ENCODE peak calls at places on chromosome 15, in nine cellular contexts. One of them, this sample, is unnamed.
A peak's percentile ranks its signal among the peaks of the same experiment; 100 is the strongest.

GRCh38 chr15:77907824-77908751 is 169.4 kb downstream of the TBC1D2B start:
- DNase-seq in AG09309: no peak
- DNase-seq in CD8-positive, alpha-beta T cell: peak; percentile 28
- DNase-seq in neural crest cell: no peak
- DNase-seq in BJ: no peak
- DNase-seq in lower leg skin: peak; percentile 84
- DNase-seq in cardiac fibroblast: peak; percentile 26
- DNase-seq in nephron progenitor cell: no peak
- DNase-seq in right lobe of liver: peak; percentile 71
- DNase-seq in this sample: no peak

GRCh38 chr15:58513681-58514336 is 82.0 kb downstream of the LIPC start:
- DNase-seq in AG09309: no peak
- DNase-seq in CD8-positive, alpha-beta T cell: no peak
- DNase-seq in neural crest cell: no peak
- DNase-seq in BJ: no peak
- DNase-seq in lower leg skin: peak; percentile 86
- DNase-seq in cardiac fibroblast: no peak
- DNase-seq in nephron progenitor cell: no peak
- DNase-seq in right lobe of liver: no peak
- DNase-seq in this sample: no peak

GRCh38 chr15:62847900-62848489 is 194.6 kb upstream of the TPM1 start:
- DNase-seq in AG09309: no peak
- DNase-seq in CD8-positive, alpha-beta T cell: peak; percentile 10
- DNase-seq in neural crest cell: peak; percentile 44
- DNase-seq in BJ: no peak
- DNase-seq in lower leg skin: peak; percentile 90
- DNase-seq in cardiac fibroblast: peak; percentile 77
- DNase-seq in nephron progenitor cell: peak; percentile 63
- DNase-seq in right lobe of liver: peak; percentile 79
- DNase-seq in this sample: peak; percentile 23

GRCh38 chr15:33535135-33535534 is 224.4 kb downstream of the RYR3 start:
- DNase-seq in AG09309: no peak
- DNase-seq in CD8-positive, alpha-beta T cell: no peak
- DNase-seq in neural crest cell: no peak
- DNase-seq in BJ: no peak
- DNase-seq in lower leg skin: no peak
- DNase-seq in cardiac fibroblast: no peak
- DNase-seq in nephron progenitor cell: no peak
- DNase-seq in right lobe of liver: no peak
- DNase-seq in this sample: no peak

GRCh38 chr15:75152382-75153079 is 49.2 kb upstream of the C15orf39 start:
- DNase-seq in AG09309: no peak
- DNase-seq in CD8-positive, alpha-beta T cell: no peak
- DNase-seq in neural crest cell: no peak
- DNase-seq in BJ: no peak
- DNase-seq in lower leg skin: peak; percentile 69
- DNase-seq in cardiac fibroblast: no peak
- DNase-seq in nephron progenitor cell: no peak
- DNase-seq in right lobe of liver: no peak
- DNase-seq in this sample: no peak

GRCh38 chr15:99106417-99107220 is 1.7 kb downstream of the SYNM start:
- DNase-seq in AG09309: no peak
- DNase-seq in CD8-positive, alpha-beta T cell: no peak
- DNase-seq in neural crest cell: no peak
- DNase-seq in BJ: no peak
- DNase-seq in lower leg skin: peak; percentile 85
- DNase-seq in cardiac fibroblast: peak; percentile 44
- DNase-seq in nephron progenitor cell: no peak
- DNase-seq in right lobe of liver: no peak
- DNase-seq in this sample: no peak

GRCh38 chr15:100266166-100266565 is 75.6 kb downstream of the ADAMTS17 start:
- DNase-seq in AG09309: no peak
- DNase-seq in CD8-positive, alpha-beta T cell: no peak
- DNase-seq in neural crest cell: no peak
- DNase-seq in BJ: no peak
- DNase-seq in lower leg skin: peak; percentile 62
- DNase-seq in cardiac fibroblast: no peak
- DNase-seq in nephron progenitor cell: no peak
- DNase-seq in right lobe of liver: no peak
- DNase-seq in this sample: no peak

GRCh38 chr15:72599855-72600464 is 54.5 kb upstream of the GOLGA6B start:
- DNase-seq in AG09309: peak; percentile 28
- DNase-seq in CD8-positive, alpha-beta T cell: no peak
- DNase-seq in neural crest cell: peak; percentile 64
- DNase-seq in BJ: peak; percentile 4
- DNase-seq in lower leg skin: no peak
- DNase-seq in cardiac fibroblast: peak; percentile 75
- DNase-seq in nephron progenitor cell: peak; percentile 43
- DNase-seq in right lobe of liver: no peak
- DNase-seq in this sample: no peak

GRCh38 chr15:94036156-94036555 is 195.2 kb upstream of the MCTP2 start:
- DNase-seq in AG09309: no peak
- DNase-seq in CD8-positive, alpha-beta T cell: no peak
- DNase-seq in neural crest cell: no peak
- DNase-seq in BJ: no peak
- DNase-seq in lower leg skin: no peak
- DNase-seq in cardiac fibroblast: no peak
- DNase-seq in nephron progenitor cell: no peak
- DNase-seq in right lobe of liver: no peak
- DNase-seq in this sample: no peak

GRCh38 chr15:94041731-94042130 is 189.6 kb upstream of the MCTP2 start:
- DNase-seq in AG09309: no peak
- DNase-seq in CD8-positive, alpha-beta T cell: no peak
- DNase-seq in neural crest cell: no peak
- DNase-seq in BJ: no peak
- DNase-seq in lower leg skin: no peak
- DNase-seq in cardiac fibroblast: no peak
- DNase-seq in nephron progenitor cell: no peak
- DNase-seq in right lobe of liver: no peak
- DNase-seq in this sample: no peak

GRCh38 chr15:94042163-94042954 is 189.0 kb upstream of the MCTP2 start:
- DNase-seq in AG09309: no peak
- DNase-seq in CD8-positive, alpha-beta T cell: no peak
- DNase-seq in neural crest cell: no peak
- DNase-seq in BJ: no peak
- DNase-seq in lower leg skin: no peak
- DNase-seq in cardiac fibroblast: peak; percentile 60
- DNase-seq in nephron progenitor cell: no peak
- DNase-seq in right lobe of liver: no peak
- DNase-seq in this sample: no peak

DNA sequence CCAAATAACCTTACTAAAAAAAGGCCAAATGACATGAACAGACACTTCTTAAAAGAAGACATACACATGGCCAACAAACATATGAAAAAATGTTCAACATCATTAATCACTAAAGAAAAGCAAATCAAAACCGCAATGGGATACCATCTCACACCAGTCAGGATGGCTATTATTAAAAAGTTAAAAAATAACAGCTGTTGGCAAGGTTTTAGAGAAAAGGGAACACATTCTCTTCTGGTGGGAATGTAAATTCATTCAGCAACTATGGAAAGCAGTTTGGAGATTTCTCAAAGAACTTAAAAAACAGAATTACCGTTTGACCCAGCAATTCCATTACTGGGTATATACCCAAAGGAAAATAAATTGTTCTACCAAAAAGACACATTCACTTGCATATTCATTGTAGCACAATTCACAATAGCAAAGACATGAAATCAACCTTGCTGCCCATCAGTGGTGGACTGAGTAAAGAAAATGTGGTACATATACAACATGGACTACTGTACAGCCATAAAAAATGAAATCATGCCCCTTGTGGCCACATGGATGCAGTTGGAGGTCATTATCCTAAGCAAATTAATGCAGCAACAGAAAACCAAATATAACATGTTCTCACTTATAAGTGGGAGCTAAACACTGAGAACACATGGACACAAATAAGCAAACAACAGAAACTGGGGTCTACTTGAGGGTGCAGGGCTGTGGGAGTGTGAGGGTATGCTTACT is 190.7 kb upstream of the MCTP2 start:
- DNase-seq in AG09309: no peak
- DNase-seq in CD8-positive, alpha-beta T cell: no peak
- DNase-seq in neural crest cell: no peak
- DNase-seq in BJ: no peak
- DNase-seq in lower leg skin: no peak
- DNase-seq in cardiac fibroblast: no peak
- DNase-seq in nephron progenitor cell: no peak
- DNase-seq in right lobe of liver: no peak
- DNase-seq in this sample: no peak
- TF ChIP-seq CTCF in AG09309: no peak
- TF ChIP-seq CTCF in CD8-positive, alpha-beta T cell: no peak
- TF ChIP-seq CTCF in neural crest cell: no peak
- TF ChIP-seq CTCF in BJ: no peak
- TF ChIP-seq CTCF in lower leg skin: no peak
- TF ChIP-seq CTCF in cardiac fibroblast: no peak
- TF ChIP-seq CTCF in nephron progenitor cell: no peak
- TF ChIP-seq CTCF in right lobe of liver: no peak
- TF ChIP-seq CTCF in this sample: peak; percentile 10

GRCh38 chr15:52784799-52785671 is 5.1 kb downstream of the ONECUT1 start:
- DNase-seq in AG09309: no peak
- DNase-seq in CD8-positive, alpha-beta T cell: no peak
- DNase-seq in neural crest cell: peak; percentile 49
- DNase-seq in BJ: no peak
- DNase-seq in lower leg skin: no peak
- DNase-seq in cardiac fibroblast: no peak
- DNase-seq in nephron progenitor cell: peak; percentile 67
- DNase-seq in right lobe of liver: peak; percentile 94
- DNase-seq in this sample: no peak

GRCh38 chr15:52783191-52783829 is 6.8 kb downstream of the ONECUT1 start:
- DNase-seq in AG09309: no peak
- DNase-seq in CD8-positive, alpha-beta T cell: no peak
- DNase-seq in neural crest cell: peak; percentile 67
- DNase-seq in BJ: no peak
- DNase-seq in lower leg skin: peak; percentile 76
- DNase-seq in cardiac fibroblast: no peak
- DNase-seq in nephron progenitor cell: peak; percentile 77
- DNase-seq in right lobe of liver: peak; percentile 65
- DNase-seq in this sample: no peak

GRCh38 chr15:52782514-52782913 is 7.6 kb downstream of the ONECUT1 start:
- DNase-seq in AG09309: no peak
- DNase-seq in CD8-positive, alpha-beta T cell: no peak
- DNase-seq in neural crest cell: no peak
- DNase-seq in BJ: no peak
- DNase-seq in lower leg skin: no peak
- DNase-seq in cardiac fibroblast: no peak
- DNase-seq in nephron progenitor cell: no peak
- DNase-seq in right lobe of liver: no peak
- DNase-seq in this sample: no peak

GRCh38 chr15:52785672-52786406 is 4.3 kb downstream of the ONECUT1 start:
- DNase-seq in AG09309: no peak
- DNase-seq in CD8-positive, alpha-beta T cell: no peak
- DNase-seq in neural crest cell: no peak
- DNase-seq in BJ: no peak
- DNase-seq in lower leg skin: no peak
- DNase-seq in cardiac fibroblast: no peak
- DNase-seq in nephron progenitor cell: peak; percentile 33
- DNase-seq in right lobe of liver: peak; percentile 86
- DNase-seq in this sample: no peak

GRCh38 chr15:52783929-52784798 is 6.0 kb downstream of the ONECUT1 start:
- DNase-seq in AG09309: no peak
- DNase-seq in CD8-positive, alpha-beta T cell: no peak
- DNase-seq in neural crest cell: peak; percentile 72
- DNase-seq in BJ: no peak
- DNase-seq in lower leg skin: peak; percentile 80
- DNase-seq in cardiac fibroblast: no peak
- DNase-seq in nephron progenitor cell: peak; percentile 77
- DNase-seq in right lobe of liver: peak; percentile 73
- DNase-seq in this sample: no peak
- TF ChIP-seq CTCF in AG09309: no peak
- TF ChIP-seq CTCF in CD8-positive, alpha-beta T cell: peak; percentile 33
- TF ChIP-seq CTCF in neural crest cell: peak; percentile 82
- TF ChIP-seq CTCF in BJ: peak; percentile 2
- TF ChIP-seq CTCF in lower leg skin: no peak
- TF ChIP-seq CTCF in cardiac fibroblast: peak; percentile 14
- TF ChIP-seq CTCF in nephron progenitor cell: peak; percentile 80
- TF ChIP-seq CTCF in right lobe of liver: peak; percentile 87
- TF ChIP-seq CTCF in this sample: peak; percentile 86

GRCh38 chr15:96582473-96582872 is 252.0 kb downstream of the NR2F2 start:
- DNase-seq in AG09309: no peak
- DNase-seq in CD8-positive, alpha-beta T cell: no peak
- DNase-seq in neural crest cell: no peak
- DNase-seq in BJ: no peak
- DNase-seq in lower leg skin: no peak
- DNase-seq in cardiac fibroblast: no peak
- DNase-seq in nephron progenitor cell: no peak
- DNase-seq in right lobe of liver: no peak
- DNase-seq in this sample: no peak

GRCh38 chr15:96586901-96587300 is 256.4 kb downstream of the NR2F2 start:
- DNase-seq in AG09309: no peak
- DNase-seq in CD8-positive, alpha-beta T cell: no peak
- DNase-seq in neural crest cell: no peak
- DNase-seq in BJ: no peak
- DNase-seq in lower leg skin: no peak
- DNase-seq in cardiac fibroblast: no peak
- DNase-seq in nephron progenitor cell: no peak
- DNase-seq in right lobe of liver: no peak
- DNase-seq in this sample: no peak

GRCh38 chr15:96583671-96584070 is 253.2 kb downstream of the NR2F2 start:
- DNase-seq in AG09309: no peak
- DNase-seq in CD8-positive, alpha-beta T cell: no peak
- DNase-seq in neural crest cell: no peak
- DNase-seq in BJ: no peak
- DNase-seq in lower leg skin: no peak
- DNase-seq in cardiac fibroblast: peak; percentile 6
- DNase-seq in nephron progenitor cell: no peak
- DNase-seq in right lobe of liver: no peak
- DNase-seq in this sample: no peak

DNA sequence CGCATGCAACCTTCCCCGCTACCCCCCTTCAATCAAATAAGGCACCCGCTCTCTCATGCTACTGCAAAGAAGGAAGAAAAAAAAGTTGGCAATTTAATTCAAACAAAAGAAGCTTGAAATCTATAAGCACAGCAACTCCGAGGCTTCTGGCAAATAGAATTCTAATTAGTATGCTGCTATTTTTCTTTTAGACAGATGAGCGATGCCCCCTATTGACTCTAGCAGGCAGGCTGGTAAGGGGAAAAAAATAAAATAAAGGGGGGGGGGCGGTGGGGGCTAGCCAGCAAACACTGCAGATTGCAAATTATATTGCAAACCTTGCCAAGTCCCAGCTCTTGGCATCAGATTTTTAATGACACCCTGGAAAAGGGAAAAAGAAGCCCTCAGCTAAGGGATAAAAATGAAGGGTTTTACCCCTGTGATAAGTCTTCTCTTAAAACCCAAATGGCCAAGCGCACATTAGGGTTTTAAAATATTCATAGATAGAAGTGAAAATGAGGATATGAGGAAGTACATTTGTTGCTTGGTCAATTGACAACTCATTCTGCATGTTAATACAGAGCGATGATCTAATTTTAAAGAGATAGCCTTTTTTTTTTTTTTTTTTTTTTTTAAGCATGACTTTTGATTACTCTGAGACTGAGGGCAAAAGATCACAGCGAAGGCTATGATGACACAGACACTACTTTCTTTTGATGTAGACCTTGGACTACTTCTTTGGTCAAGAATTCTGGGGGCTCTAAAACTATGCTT is 255.3 kb downstream of the NR2F2 start:
- DNase-seq in AG09309: no peak
- DNase-seq in CD8-positive, alpha-beta T cell: no peak
- DNase-seq in neural crest cell: no peak
- DNase-seq in BJ: peak; percentile 1
- DNase-seq in lower leg skin: no peak
- DNase-seq in cardiac fibroblast: peak; percentile 35
- DNase-seq in nephron progenitor cell: no peak
- DNase-seq in right lobe of liver: no peak
- DNase-seq in this sample: no peak
- TF ChIP-seq CTCF in AG09309: peak; percentile 19
- TF ChIP-seq CTCF in CD8-positive, alpha-beta T cell: no peak
- TF ChIP-seq CTCF in neural crest cell: peak; percentile 32
- TF ChIP-seq CTCF in BJ: peak; percentile 44
- TF ChIP-seq CTCF in lower leg skin: no peak
- TF ChIP-seq CTCF in cardiac fibroblast: peak; percentile 34
- TF ChIP-seq CTCF in nephron progenitor cell: no peak
- TF ChIP-seq CTCF in right lobe of liver: peak; percentile 32
- TF ChIP-seq CTCF in this sample: no peak

GRCh38 chr15:31365655-31366127 is 39.1 kb downstream of the KLF13 start:
- DNase-seq in AG09309: peak; percentile 52
- DNase-seq in CD8-positive, alpha-beta T cell: peak; percentile 71
- DNase-seq in neural crest cell: peak; percentile 35
- DNase-seq in BJ: peak; percentile 37
- DNase-seq in lower leg skin: peak; percentile 99
- DNase-seq in cardiac fibroblast: peak; percentile 93
- DNase-seq in nephron progenitor cell: peak; percentile 66
- DNase-seq in right lobe of liver: peak; percentile 93
- DNase-seq in this sample: peak; percentile 35

GRCh38 chr15:31365032-31365654 is 38.5 kb downstream of the KLF13 start:
- DNase-seq in AG09309: no peak
- DNase-seq in CD8-positive, alpha-beta T cell: no peak
- DNase-seq in neural crest cell: no peak
- DNase-seq in BJ: no peak
- DNase-seq in lower leg skin: no peak
- DNase-seq in cardiac fibroblast: no peak
- DNase-seq in nephron progenitor cell: no peak
- DNase-seq in right lobe of liver: no peak
- DNase-seq in this sample: no peak

GRCh38 chr15:31367021-31367729 is 40.5 kb downstream of the KLF13 start:
- DNase-seq in AG09309: no peak
- DNase-seq in CD8-positive, alpha-beta T cell: no peak
- DNase-seq in neural crest cell: no peak
- DNase-seq in BJ: no peak
- DNase-seq in lower leg skin: peak; percentile 88
- DNase-seq in cardiac fibroblast: no peak
- DNase-seq in nephron progenitor cell: no peak
- DNase-seq in right lobe of liver: no peak
- DNase-seq in this sample: no peak

GRCh38 chr15:31367730-31368344 is 41.2 kb downstream of the KLF13 start:
- DNase-seq in AG09309: no peak
- DNase-seq in CD8-positive, alpha-beta T cell: no peak
- DNase-seq in neural crest cell: no peak
- DNase-seq in BJ: no peak
- DNase-seq in lower leg skin: no peak
- DNase-seq in cardiac fibroblast: no peak
- DNase-seq in nephron progenitor cell: no peak
- DNase-seq in right lobe of liver: no peak
- DNase-seq in this sample: no peak

DNA sequence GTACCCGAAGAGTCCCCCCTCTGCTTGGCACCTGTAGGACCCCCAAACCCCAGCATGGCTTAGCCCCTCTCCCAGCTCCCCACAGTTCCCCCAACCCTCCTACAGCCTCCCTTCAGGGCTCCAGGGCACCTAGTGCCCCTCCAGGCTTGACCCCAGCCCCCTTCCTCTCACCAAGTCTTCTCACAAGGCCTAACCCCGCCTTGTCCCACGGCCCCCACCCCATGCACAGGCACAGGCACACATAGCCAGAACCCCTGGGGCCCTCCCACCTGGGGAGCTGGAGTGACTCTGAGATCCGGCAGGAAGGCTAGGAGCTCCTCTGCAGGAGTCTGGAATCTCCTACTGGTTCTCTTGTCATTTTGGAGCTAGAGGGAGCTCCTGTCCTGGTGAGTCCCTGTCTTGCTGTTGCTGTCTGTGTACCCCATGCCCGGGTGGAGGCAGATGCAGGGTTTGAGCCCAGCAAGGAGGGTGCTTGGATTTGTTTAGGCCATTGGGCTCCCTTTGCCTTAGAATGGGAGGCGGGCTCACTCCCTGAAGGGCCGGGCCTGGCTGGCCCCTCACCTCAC is 39.6 kb downstream of the KLF13 start:
- DNase-seq in AG09309: no peak
- DNase-seq in CD8-positive, alpha-beta T cell: no peak
- DNase-seq in neural crest cell: no peak
- DNase-seq in BJ: no peak
- DNase-seq in lower leg skin: peak; percentile 94
- DNase-seq in cardiac fibroblast: peak; percentile 44
- DNase-seq in nephron progenitor cell: no peak
- DNase-seq in right lobe of liver: no peak
- DNase-seq in this sample: no peak
- TF ChIP-seq CTCF in AG09309: peak; percentile 13
- TF ChIP-seq CTCF in CD8-positive, alpha-beta T cell: peak; percentile 8
- TF ChIP-seq CTCF in neural crest cell: no peak
- TF ChIP-seq CTCF in BJ: no peak
- TF ChIP-seq CTCF in lower leg skin: no peak
- TF ChIP-seq CTCF in cardiac fibroblast: peak; percentile 4
- TF ChIP-seq CTCF in nephron progenitor cell: no peak
- TF ChIP-seq CTCF in right lobe of liver: peak; percentile 12
- TF ChIP-seq CTCF in this sample: no peak